ENCODE peak calls at places on chromosome 17, in four cellular contexts. V is amniotic epithelial cell; I is WTC11; Z is stimulated activated CD4-positive, alpha-beta T cell treated with anti-CD3 and anti-CD28 coated beads, Interleukin-1b, Interleukin-23, amount 100 ng/mL, for 24 hours. J is an unnamed sample.

GRCh38 chr17:28574536-28574935 is 2.2 kb downstream of the ALDOC start:
- DNase-seq in V (no peak), I (no peak), Z (no peak), J (no peak)

GRCh38 chr17:732788-733720 is 658 bp downstream of the TLCD3A start:
- DNase-seq in V (peak), I (peak), Z (no peak), J (peak)

GRCh38 chr17:36808181-36808661 is 129.1 kb upstream of the LHX1 start:
- DNase-seq in V (no peak), I (peak), Z (no peak), J (peak)

GRCh38 chr17:76027159-76027839 is at the start of gene EVPL:
- DNase-seq in V (no peak), I (no peak), Z (no peak), J (no peak)

GRCh38 chr17:76973040-76973439 is 104.8 kb downstream of the MGAT5B start:
- DNase-seq in V (no peak), I (no peak), Z (no peak), J (no peak)

GRCh38 chr17:78281249-78281865 is 49.9 kb downstream of the TMEM235 start:
- DNase-seq in V (no peak), I (no peak), Z (no peak), J (no peak)

GRCh38 chr17:42519546-42520444 is 16.2 kb upstream of the NAGLU start:
- DNase-seq in V (peak), I (peak), Z (no peak), J (peak)

GRCh38 chr17:78358538-78359215 is 1.2 kb downstream of the SOCS3 start:
- DNase-seq in V (peak), I (peak), Z (no peak), J (peak)

GRCh38 chr17:61178284-61178683 is 221.4 kb upstream of the TBX2 start:
- DNase-seq in V (no peak), I (no peak), Z (no peak), J (no peak)

GRCh38 chr17:61323696-61324539 is 75.7 kb upstream of the TBX2 start:
- DNase-seq in V (no peak), I (no peak), Z (no peak), J (peak)

GRCh38 chr17:63442549-63443035 is 3.5 kb downstream of the CYB561 start:
- DNase-seq in V (no peak), I (peak), Z (no peak), J (no peak)

GRCh38 chr17:17214646-17215436 is 8.7 kb upstream of the PLD6 start:
- DNase-seq in V (no peak), I (no peak), Z (no peak), J (no peak)

GRCh38 chr17:74568116-74568873 is 986 bp upstream of the CD300H start:
- DNase-seq in V (peak), I (no peak), Z (no peak), J (no peak)

GRCh38 chr17:43132117-43132516 is 7.0 kb upstream of the BRCA1 start:
- DNase-seq in V (no peak), I (no peak), Z (no peak), J (no peak)

GRCh38 chr17:53792997-53793396 is 29.7 kb upstream of the KIF2B start:
- DNase-seq in V (no peak), I (no peak), Z (no peak), J (no peak)

GRCh38 chr17:17682737-17683675 is 1.7 kb downstream of the RAI1 start:
- DNase-seq in V (peak), I (peak), Z (peak), J (peak)

GRCh38 chr17:78879679-78880186 is 23.3 kb downstream of the CEP295NL start:
- DNase-seq in V (peak), I (no peak), Z (no peak), J (peak)

GRCh38 chr17:2034157-2034556 is 4.2 kb downstream of the DPH1 start:
- DNase-seq in V (no peak), I (no peak), Z (no peak), J (no peak)

GRCh38 chr17:82949361-82949760 is 109.5 kb upstream of the ZNF750 start:
- DNase-seq in V (no peak), I (no peak), Z (no peak), J (no peak)

GRCh38 chr17:48961516-48962233 is 6.7 kb downstream of the GIP start:
- DNase-seq in V (peak), I (peak), Z (no peak), J (peak)

GRCh38 chr17:55320594-55321506 is 56.1 kb downstream of the HLF start:
- DNase-seq in V (no peak), I (no peak), Z (no peak), J (no peak)

GRCh38 chr17:9363440-9364350 is 211.9 kb downstream of the STX8 start:
- DNase-seq in V (peak), I (no peak), Z (no peak), J (peak)

GRCh38 chr17:47413872-47414271 is 90.1 kb downstream of the EFCAB13 start:
- DNase-seq in V (no peak), I (no peak), Z (no peak), J (no peak)

GRCh38 chr17:17511293-17511741 is 15.1 kb upstream of the RASD1 start:
- DNase-seq in V (no peak), I (no peak), Z (no peak), J (no peak)

GRCh38 chr17:19578545-19578944 is 44.9 kb downstream of the SLC47A1 start:
- DNase-seq in V (no peak), I (no peak), Z (no peak), J (no peak)

GRCh38 chr17:510223-510917 is 157.8 kb upstream of the RPH3AL start:
- DNase-seq in V (no peak), I (no peak), Z (no peak), J (no peak)

J was measured in mesenchymal stem cell.